ENCODE peak calls at places on chromosomes 4 and X, in nine cellular contexts. D is upper lobe of right lung, N is AG04449, R is cardiac fibroblast, S is suprapubic skin, Q is brain microvascular endothelial cell, L is lower lobe of right lung, C is fibroblast of pulmonary artery, M is BJ. G is an unnamed sample.

GRCh38 chr4:158291334-158292055 is 81.2 kb downstream of the TMEM144 start:
- DNase-seq in L (no peak), C (no peak), S (no peak), M (no peak), N (no peak), Q (no peak), R (no peak), D (no peak), G (no peak)

GRCh38 chrX:7083021-7083420 is 64.5 kb upstream of the STS start:
- DNase-seq in C (no peak), R (no peak), S (no peak), Q (no peak), M (no peak), N (no peak), D (no peak), L (no peak), G (no peak)

GRCh38 chr4:1347410-1347864 is 429 bp downstream of the UVSSA start:
- DNase-seq in R (peak), D (peak), L (peak), N (peak), C (peak), M (no peak), Q (peak), S (peak), G (peak)

GRCh38 chr4:163263601-163264000 is 68.8 kb downstream of the NPY1R start:
- DNase-seq in Q (no peak), R (no peak), N (no peak), L (no peak), M (no peak), D (no peak), C (no peak), S (no peak), G (no peak)

GRCh38 chr4:121668368-121669162 is 28.2 kb downstream of the ANXA5 start:
- DNase-seq in N (peak), C (peak), R (peak), M (peak), S (no peak), Q (peak), L (no peak), D (no peak), G (peak)

GRCh38 chr4:26228883-26229282 is 91.9 kb upstream of the RBPJ start:
- DNase-seq in C (no peak), Q (no peak), R (no peak), M (no peak), D (no peak), S (no peak), L (no peak), N (no peak), G (no peak)

GRCh38 chrX:102599084-102599949 is at the start of gene ARMCX5:
- DNase-seq in Q (peak), C (peak), N (no peak), S (peak), M (no peak), D (peak), R (peak), L (peak), G (peak)

GRCh38 chrX:23478056-23478455 is 143.4 kb downstream of the PTCHD1 start:
- DNase-seq in C (no peak), Q (peak), R (peak), D (no peak), N (no peak), M (no peak), L (no peak), S (no peak), G (peak)

GRCh38 chr4:149993030-149993429 is 85.2 kb upstream of the DCLK2 start:
- DNase-seq in C (no peak), N (no peak), D (no peak), L (no peak), Q (no peak), M (no peak), R (no peak), S (no peak), G (no peak)

GRCh38 chrX:53300157-53300556 is 18.8 kb upstream of the IQSEC2 start:
- DNase-seq in C (no peak), L (no peak), D (no peak), R (no peak), S (no peak), M (no peak), N (no peak), Q (no peak), G (no peak)

GRCh38 chr4:151563194-151563593 is 154.2 kb downstream of the FHIP1A start:
- DNase-seq in C (no peak), R (no peak), N (no peak), S (no peak), D (no peak), L (no peak), Q (no peak), M (no peak), G (peak)

GRCh38 chr4:25299476-25300203 is 12.9 kb upstream of the ZCCHC4 start:
- DNase-seq in D (no peak), N (no peak), L (peak), M (no peak), C (no peak), R (no peak), S (no peak), Q (no peak), G (no peak)

GRCh38 chrX:13747836-13748235 is 13.3 kb downstream of the OFD1 start:
- DNase-seq in Q (peak), D (no peak), R (peak), N (no peak), M (no peak), L (no peak), S (no peak), C (peak), G (peak)

GRCh38 chrX:18674417-18674787 is 2.5 kb upstream of the RS1 start:
- DNase-seq in R (no peak), N (no peak), C (no peak), Q (no peak), L (peak), D (peak), S (peak), M (no peak), G (no peak)

GRCh38 chrX:18676050-18676449 is 4.1 kb upstream of the RS1 start:
- DNase-seq in N (no peak), L (no peak), M (no peak), S (no peak), C (no peak), D (no peak), R (no peak), Q (no peak), G (no peak)

GRCh38 chrX:18676470-18676869 is 4.6 kb upstream of the RS1 start:
- DNase-seq in M (no peak), Q (no peak), C (peak), N (no peak), D (no peak), S (no peak), R (no peak), L (no peak), G (peak)

GRCh38 chrX:18674788-18675735 is 3.2 kb upstream of the RS1 start:
- DNase-seq in Q (peak), M (peak), D (peak), N (no peak), R (peak), L (peak), C (peak), S (peak), G (peak)

DNA sequence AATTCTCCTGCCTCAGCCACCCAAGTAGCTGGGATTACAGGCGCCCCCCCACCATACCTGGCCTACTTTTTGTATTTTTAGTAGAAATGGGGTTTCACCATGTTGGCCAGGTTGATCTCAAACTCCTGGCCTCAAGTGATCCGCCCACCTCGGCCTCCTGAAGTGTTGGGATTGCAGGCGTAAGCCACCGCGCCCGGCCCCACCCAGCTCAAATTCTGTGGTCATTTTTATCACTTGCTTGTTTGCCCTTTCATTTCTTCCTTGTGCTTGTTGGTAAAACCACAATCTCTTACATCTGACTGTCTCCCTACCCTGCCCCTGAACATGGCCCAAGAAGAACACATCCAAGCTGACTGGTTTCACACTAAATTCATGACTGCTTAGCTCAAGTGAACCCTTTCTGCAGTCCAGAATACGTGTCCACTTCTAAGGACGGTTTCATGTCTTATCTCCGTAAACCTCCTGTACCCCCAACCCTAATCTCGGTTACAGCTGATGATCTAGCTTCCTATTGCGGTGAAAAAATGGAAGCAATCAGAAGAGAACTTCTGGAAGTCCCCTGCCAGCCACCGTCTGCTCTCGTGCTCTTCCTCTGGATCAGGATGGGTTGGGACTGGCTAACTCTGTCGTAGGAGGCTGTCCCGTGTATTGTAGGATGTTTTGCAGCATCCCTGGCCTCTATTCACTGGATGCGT is 5.4 kb upstream of the RS1 start:
- DNase-seq in N (no peak), R (no peak), D (no peak), Q (no peak), L (no peak), C (no peak), S (no peak), M (no peak), G (no peak)
- TF ChIP-seq CTCF in N (no peak), R (no peak), D (no peak), Q (no peak), L (no peak), C (no peak), S (no peak), M (no peak), G (no peak)

GRCh38 chr4:185774815-185775684 is 36.9 kb downstream of the SORBS2 start:
- DNase-seq in C (peak), D (peak), Q (peak), R (peak), N (peak), L (peak), M (peak), S (no peak), G (peak)
- H3K4me3 ChIP-seq in C (peak), D (peak), Q (peak), R (peak), N (peak), L (peak), M (peak), S (peak), G (peak)

DNA sequence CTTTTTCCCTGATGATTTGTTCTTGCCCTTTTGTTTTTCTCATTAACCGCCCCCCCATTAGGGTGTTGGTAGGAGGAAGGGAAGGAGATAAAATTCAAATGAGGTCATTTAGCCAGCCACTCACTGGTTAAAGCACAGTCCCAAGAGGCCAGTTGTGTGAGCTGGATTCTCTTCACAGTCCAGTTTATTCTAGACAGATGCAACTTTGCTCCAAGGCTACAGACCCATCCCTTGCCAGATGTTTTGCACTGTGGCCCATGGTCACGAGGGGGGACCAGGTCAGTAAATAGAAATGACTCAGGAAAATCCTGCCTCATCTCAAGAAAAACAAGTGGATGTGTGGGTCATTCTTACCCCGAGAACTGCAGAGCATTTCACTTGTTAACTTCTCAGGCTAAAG is 20.5 kb upstream of the VEGFD start:
- DNase-seq in R (peak), Q (no peak), D (no peak), C (peak), M (no peak), N (no peak), S (peak), L (no peak), G (peak)
- TF ChIP-seq CTCF in R (no peak), Q (no peak), D (no peak), C (no peak), M (no peak), N (no peak), S (no peak), L (no peak), G (no peak)

GRCh38 chrX:84189125-84189524 is 1.1 kb upstream of the RPS6KA6 start:
- DNase-seq in Q (no peak), R (no peak), D (no peak), C (no peak), L (no peak), N (no peak), S (no peak), M (no peak), G (no peak)

GRCh38 chrX:84192006-84192405 is 4.0 kb upstream of the RPS6KA6 start:
- DNase-seq in R (no peak), N (no peak), M (no peak), S (no peak), L (no peak), Q (no peak), C (no peak), D (no peak), G (no peak)

GRCh38 chrX:84187501-84188319 is at the start of gene RPS6KA6:
- DNase-seq in D (peak), S (peak), Q (no peak), C (peak), R (no peak), N (no peak), L (peak), M (no peak), G (peak)

GRCh38 chrX:84186603-84187358 is 1.2 kb downstream of the RPS6KA6 start:
- DNase-seq in M (no peak), Q (no peak), S (no peak), N (no peak), D (no peak), C (no peak), L (no peak), R (no peak), G (peak)

DNA sequence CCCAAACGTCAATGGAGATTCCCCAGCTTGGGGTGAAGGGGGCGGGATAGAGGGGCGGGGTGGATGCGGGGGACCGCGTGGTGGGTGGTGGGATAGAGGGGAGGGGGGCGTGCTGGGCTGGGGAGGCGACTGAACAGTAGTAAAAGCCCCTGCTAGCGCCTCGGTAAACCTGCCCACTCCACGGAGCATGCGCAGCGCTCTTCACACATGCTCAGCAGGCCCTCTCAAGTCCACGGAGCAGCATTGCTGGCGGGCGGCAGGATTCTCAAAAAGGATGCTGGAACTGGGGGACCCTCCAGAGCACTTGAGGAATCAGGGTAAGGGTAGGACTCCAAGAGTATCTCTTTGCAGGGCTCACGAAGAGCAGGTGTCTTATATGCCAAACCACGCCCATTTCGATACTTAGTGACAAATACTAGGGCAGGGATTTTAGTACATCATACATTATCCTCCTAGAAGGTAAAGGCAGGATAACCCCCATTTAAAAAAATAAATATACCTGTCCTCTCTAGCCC is 378 bp upstream of the RPS6KA6 start:
- DNase-seq in L (peak), D (peak), S (peak), C (peak), Q (peak), R (peak), M (no peak), N (no peak), G (peak)
- H3K4me3 ChIP-seq in L (peak), D (peak), S (peak), C (peak), Q (peak), R (peak), M (peak), N (peak), G (peak)

DNA sequence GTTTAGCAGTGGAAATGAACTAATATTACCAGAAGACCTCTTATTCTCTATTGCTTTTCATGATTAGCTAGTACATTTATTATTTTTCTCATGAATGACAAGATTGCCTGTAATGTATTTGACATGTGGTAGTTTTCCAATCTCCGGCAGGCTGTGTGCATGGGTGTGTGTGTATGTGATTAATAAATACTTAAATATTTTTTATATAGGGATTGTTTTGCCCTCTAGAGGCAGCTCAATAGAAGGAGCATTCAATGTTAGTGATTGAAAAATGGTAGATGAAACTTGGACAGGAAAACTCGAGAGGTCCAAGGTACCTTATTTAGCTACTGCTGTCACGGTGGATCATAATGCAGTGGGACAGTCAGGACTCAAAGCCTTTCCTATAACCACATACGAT is 457.6 kb downstream of the IL1RAPL1 start:
- DNase-seq in N (no peak), L (no peak), D (no peak), C (peak), S (no peak), Q (no peak), R (peak), M (no peak), G (peak)
- TF ChIP-seq CTCF in N (no peak), L (no peak), D (no peak), C (peak), S (no peak), Q (peak), R (peak), M (no peak), G (peak)

GRCh38 chr4:80560337-80560736 is 224.8 kb downstream of the CFAP299 start:
- DNase-seq in D (no peak), Q (no peak), R (no peak), L (no peak), C (no peak), N (no peak), S (no peak), M (no peak), G (no peak)
- H3K4me3 ChIP-seq in D (no peak), Q (no peak), R (no peak), L (no peak), C (no peak), N (no peak), S (no peak), M (no peak), G (no peak)